ENCODE peak calls at places on chromosomes 11 and 22, in nine cellular contexts. B is A549, X is adrenal gland, V is breast epithelium, R is pancreas, I is lung, L is psoas muscle, Q is uterus, K is esophagus squamous epithelium. T is an unnamed sample.

GRCh38 chr11:88169481-88169880 is 5.8 kb downstream of the RAB38 start:
- DNase-seq in V (no peak), Q (no peak), X (no peak), L (no peak), K (no peak), R (no peak), I (no peak), B (no peak), T (no peak)

GRCh38 chr11:18013790-18014507 is 1.1 kb upstream of the SERGEF start:
- DNase-seq in I (no peak), X (no peak), Q (no peak), B (no peak), V (no peak), K (no peak), L (no peak), R (no peak), T (no peak)

GRCh38 chr22:24553597-24554315 is 1.2 kb downstream of the GUCD1 start:
- DNase-seq in V (no peak), B (no peak), I (no peak), K (no peak), L (peak; percentile 35), R (peak; percentile 26), X (peak; percentile 38), Q (peak; percentile 20), T (no peak)

GRCh38 chr11:110883266-110883665 is 171.0 kb upstream of the ARHGAP20 start:
- DNase-seq in B (no peak), X (no peak), R (no peak), V (no peak), L (no peak), K (no peak), I (no peak), Q (no peak), T (no peak)

GRCh38 chr11:48082771-48083170 is 102.4 kb downstream of the PTPRJ start:
- DNase-seq in I (no peak), Q (no peak), K (no peak), B (no peak), R (no peak), X (no peak), L (no peak), V (no peak), T (no peak)

GRCh38 chr11:32210601-32211000 is 119.7 kb downstream of the RCN1 start:
- DNase-seq in V (no peak), L (no peak), R (no peak), I (no peak), Q (no peak), K (no peak), X (no peak), B (no peak), T (no peak)

GRCh38 chr11:33452806-33453205 is 195.6 kb downstream of the HIPK3 start:
- DNase-seq in V (no peak), K (no peak), R (no peak), L (no peak), B (peak; percentile 22), I (no peak), Q (no peak), X (no peak), T (no peak)

GRCh38 chr11:82680252-82680651 is 53.4 kb downstream of the FAM181B start:
- DNase-seq in R (no peak), I (no peak), L (no peak), V (no peak), Q (no peak), K (no peak), X (no peak), B (no peak), T (no peak)

GRCh38 chr22:32343929-32344328 is 13.7 kb upstream of the RFPL3 start:
- DNase-seq in X (no peak), V (no peak), I (no peak), Q (no peak), L (no peak), R (no peak), B (no peak), K (no peak), T (no peak)

GRCh38 chr11:108669711-108670110 is 4.8 kb downstream of the DDX10 start:
- DNase-seq in X (no peak), R (no peak), K (no peak), V (no peak), I (no peak), Q (no peak), L (no peak), B (no peak), T (no peak)

GRCh38 chr22:42770941-42771647 is 50.4 kb upstream of the A4GALT start:
- DNase-seq in B (no peak), V (no peak), Q (no peak), R (no peak), L (no peak), X (no peak), K (no peak), I (no peak), T (no peak)

GRCh38 chr22:31871475-31871874 is 72.9 kb upstream of the YWHAH start:
- DNase-seq in B (no peak), L (no peak), V (no peak), R (no peak), X (no peak), Q (no peak), K (no peak), I (no peak), T (no peak)

GRCh38 chr11:73555615-73556014 is 42.3 kb downstream of the FAM168A start:
- DNase-seq in X (no peak), V (no peak), Q (no peak), K (no peak), I (no peak), R (no peak), L (no peak), B (no peak), T (no peak)

GRCh38 chr11:73556966-73557365 is 40.9 kb downstream of the FAM168A start:
- DNase-seq in L (no peak), R (no peak), K (no peak), B (no peak), I (no peak), V (no peak), X (no peak), Q (no peak), T (no peak)

GRCh38 chr11:73553266-73553665 is 44.6 kb downstream of the FAM168A start:
- DNase-seq in L (no peak), R (no peak), I (no peak), K (no peak), B (no peak), Q (no peak), X (no peak), V (no peak), T (no peak)

GRCh38 chr11:73551697-73552096 is 46.2 kb downstream of the FAM168A start:
- DNase-seq in V (no peak), X (no peak), K (no peak), Q (no peak), L (no peak), R (no peak), B (no peak), I (no peak), T (no peak)

GRCh38 chr11:73554677-73555320 is 43.1 kb downstream of the FAM168A start:
- DNase-seq in K (no peak), R (no peak), I (no peak), L (no peak), V (no peak), B (no peak), X (no peak), Q (no peak), T (no peak)
- H3K27ac ChIP-seq in K (no peak overlapping the region), R (no peak overlapping the region), I (no peak overlapping the region), L (no peak overlapping the region), V (no peak overlapping the region), B (no peak overlapping the region), X (no peak overlapping the region), Q (no peak overlapping the region), T (no peak overlapping the region)

GRCh38 chr11:92707665-92708064 is 261.8 kb upstream of the MTNR1B start:
- DNase-seq in L (no peak), I (no peak), B (no peak), R (no peak), Q (no peak), X (no peak), V (no peak), K (no peak), T (no peak)

GRCh38 chr11:92702771-92703170 is 266.7 kb upstream of the MTNR1B start:
- DNase-seq in Q (no peak), L (no peak), K (no peak), V (no peak), X (no peak), I (no peak), B (no peak), R (no peak), T (no peak)

GRCh38 chr11:92709329-92709728 is 260.1 kb upstream of the MTNR1B start:
- DNase-seq in V (no peak), B (no peak), I (no peak), X (no peak), Q (no peak), K (no peak), L (no peak), R (no peak), T (no peak)

GRCh38 chr11:92703431-92703830 is 266.0 kb upstream of the MTNR1B start:
- DNase-seq in Q (no peak), I (no peak), B (no peak), V (no peak), L (no peak), X (no peak), R (no peak), K (no peak), T (no peak)

GRCh38 chr11:92707173-92707619 is 262.3 kb upstream of the MTNR1B start:
- DNase-seq in K (no peak), X (no peak), I (no peak), V (peak; percentile 88), B (no peak), Q (no peak), L (no peak), R (no peak), T (no peak)
- H3K27ac ChIP-seq in K (no peak overlapping the region), X (no peak overlapping the region), I (peak overlapping the region; percentile 41), V (peak overlapping the region; percentile 40), B (no peak overlapping the region), Q (no peak overlapping the region), L (no peak overlapping the region), R (no peak overlapping the region), T (no peak overlapping the region)

DNA sequence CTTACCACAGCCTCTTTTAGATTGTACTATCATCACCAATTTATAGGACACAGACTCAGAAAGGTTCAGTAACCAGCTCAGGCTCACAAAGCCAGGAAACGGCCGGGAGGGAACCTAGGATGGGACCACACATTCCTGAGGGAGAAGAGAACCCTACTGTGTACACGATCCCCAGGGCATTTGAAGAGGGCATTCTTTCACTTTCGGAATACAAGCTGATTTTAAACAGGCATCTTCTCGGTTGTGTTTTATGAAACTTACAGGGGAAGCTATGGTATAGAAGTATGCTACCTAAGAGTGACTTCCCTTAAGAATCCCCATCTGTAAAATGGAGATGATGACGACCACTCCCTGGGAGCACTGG is 19.0 kb downstream of the SMCO4 start:
- DNase-seq in Q (no peak), R (no peak), V (no peak), L (no peak), I (no peak), X (no peak), B (no peak), K (no peak), T (no peak)
- H3K27ac ChIP-seq in Q (no peak overlapping the region), R (no peak overlapping the region), V (peak overlapping the region; percentile 90), L (no peak overlapping the region), I (no peak overlapping the region), X (no peak overlapping the region), B (no peak overlapping the region), K (peak overlapping the region; percentile 37), T (no peak overlapping the region)

DNA sequence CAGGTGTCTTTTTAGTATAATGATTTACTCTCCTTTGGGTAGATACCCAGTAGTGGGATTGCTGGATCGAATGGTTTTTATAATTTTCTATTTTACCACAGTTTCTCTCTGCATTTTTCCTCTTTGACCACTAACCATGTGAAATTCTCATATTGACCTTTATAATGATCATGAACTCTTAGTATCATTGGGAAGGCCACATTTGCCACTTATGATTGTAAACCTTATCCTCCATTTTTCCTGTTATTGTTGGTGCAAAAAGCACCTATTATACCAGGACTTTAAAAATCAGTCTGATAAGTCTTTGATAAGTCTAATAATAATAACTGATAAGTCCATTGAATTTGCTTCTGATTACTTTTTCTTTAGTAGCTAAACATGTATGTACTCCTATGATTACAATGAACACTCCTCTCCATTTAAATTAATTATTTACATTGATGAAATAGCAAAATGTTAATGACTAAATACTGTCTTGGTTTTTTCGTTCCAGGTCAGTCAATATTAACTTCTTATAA is 9.6 kb downstream of the NEAT1 start:
- DNase-seq in B (no peak), Q (no peak), L (no peak), X (no peak), V (no peak), K (no peak), I (no peak), R (no peak), T (no peak)
- H3K27ac ChIP-seq in B (peak overlapping the region; percentile 100), Q (peak overlapping the region; percentile 98), L (peak overlapping the region; percentile 100), X (no peak overlapping the region), V (peak overlapping the region; percentile 31), K (no peak overlapping the region), I (no peak overlapping the region), R (no peak overlapping the region), T (no peak overlapping the region)